ENCODE peak calls at places on chromosomes 3 and 15, in nine cellular contexts. E, S, K, R, F, U, J, T and H are unnamed samples. For H3K4me1 and H3K9me3, the result is how much of the 10 kb centered on the place peaks cover.

GRCh38 chr3:128878556-128879124 is 780 bp upstream of the ACAD9 start:
- DNase-seq in J (peak), R (peak), E (peak), S (peak), K (peak), U (peak), F (peak), T (no peak), H (no peak)

GRCh38 chr3:193016437-193016887 is 98.8 kb upstream of the MB21D2 start:
- DNase-seq in F (no peak), T (peak), S (peak), J (no peak), K (no peak), E (peak), R (no peak), U (no peak), H (no peak)

GRCh38 chr15:42707873-42708544 is 28.9 kb downstream of the CDAN1 start:
- DNase-seq in R (no peak), J (peak), E (no peak), T (no peak), K (peak), F (no peak), U (no peak), S (no peak), H (no peak)

GRCh38 chr3:95453242-95453641 is 1361.2 kb upstream of the EPHA6 start:
- DNase-seq in T (no peak), S (no peak), U (no peak), J (no peak), K (no peak), E (no peak), F (no peak), R (no peak), H (no peak)

GRCh38 chr3:14374444-14374883 is 27.9 kb upstream of the SLC6A6 start:
- DNase-seq in R (no peak), K (no peak), U (no peak), F (no peak), S (no peak), T (peak), J (no peak), E (peak), H (no peak)

GRCh38 chr3:65785065-65785645 is 253.6 kb downstream of the MAGI1 start:
- DNase-seq in U (no peak), E (peak), J (peak), R (no peak), T (no peak), S (no peak), K (peak), F (no peak), H (no peak)

GRCh38 chr15:71411538-71412482 is 296.5 kb downstream of the THSD4 start:
- DNase-seq in T (no peak), S (no peak), K (peak), U (no peak), E (no peak), J (no peak), F (no peak), R (no peak), H (no peak)

GRCh38 chr3:141278196-141279073 is 46.8 kb downstream of the PXYLP1 start:
- DNase-seq in S (no peak), J (no peak), U (peak), R (no peak), F (no peak), T (no peak), K (peak), E (no peak), H (no peak)

GRCh38 chr3:129701161-129701560 is 94.7 kb upstream of the PLXND1 start:
- DNase-seq in J (no peak), R (no peak), S (no peak), K (no peak), U (no peak), E (no peak), T (no peak), F (no peak), H (no peak)

GRCh38 chr3:25300141-25300540 is 127.9 kb upstream of the RARB start:
- DNase-seq in T (no peak), K (no peak), U (no peak), E (no peak), S (no peak), J (no peak), R (no peak), F (no peak), H (no peak)

GRCh38 chr15:57133127-57133968 is 214.9 kb downstream of the TCF12 start:
- DNase-seq in U (no peak), F (no peak), S (no peak), K (peak), E (no peak), J (no peak), R (no peak), T (no peak), H (no peak)

GRCh38 chr3:38031022-38031994 is 1.9 kb upstream of the PLCD1 start:
- DNase-seq in U (peak), K (no peak), J (no peak), F (peak), R (no peak), T (peak), E (peak), S (peak), H (peak)

GRCh38 chr15:70703483-70703882 is 59.9 kb downstream of the UACA start:
- DNase-seq in F (no peak), U (no peak), R (no peak), J (no peak), S (no peak), T (peak), K (no peak), E (no peak), H (no peak)

GRCh38 chr15:78925076-78925624 is 19.7 kb downstream of the CTSH start:
- DNase-seq in U (no peak), T (peak), J (no peak), K (no peak), F (no peak), S (no peak), E (no peak), R (peak), H (no peak)

GRCh38 chr3:182139627-182140357 is 428.1 kb downstream of the SOX2 start:
- DNase-seq in J (no peak), E (no peak), T (peak), R (no peak), F (no peak), U (no peak), K (no peak), S (no peak), H (no peak)

GRCh38 chr3:190321789-190322603 is at the start of gene CLDN1:
- DNase-seq in R (peak), F (peak), U (peak), S (peak), E (peak), K (peak), T (peak), J (peak), H (peak)

GRCh38 chr3:151905647-151906046 is 32.2 kb downstream of the SUCNR1 start:
- DNase-seq in U (no peak), T (no peak), S (no peak), K (no peak), R (no peak), J (no peak), F (no peak), E (no peak), H (no peak)

GRCh38 chr3:48215876-48216275 is 7.4 kb upstream of the CAMP start:
- DNase-seq in F (no peak), R (no peak), E (no peak), J (no peak), S (no peak), T (no peak), U (peak), K (no peak), H (no peak)

GRCh38 chr3:188627652-188628051 is 473.7 kb downstream of the LPP start:
- DNase-seq in F (no peak), E (peak), T (no peak), R (no peak), S (no peak), K (peak), U (no peak), J (no peak), H (no peak)

GRCh38 chr3:57826952-57827723 is 71.0 kb downstream of the SLMAP start:
- DNase-seq in T (no peak), J (peak), K (no peak), S (no peak), F (no peak), E (no peak), R (no peak), U (no peak), H (no peak)

GRCh38 chr3:57822686-57823085 is 66.6 kb downstream of the SLMAP start:
- DNase-seq in J (no peak), K (no peak), E (no peak), S (no peak), T (no peak), F (no peak), R (no peak), U (no peak), H (no peak)

GRCh38 chr3:57826286-57826951 is 70.3 kb downstream of the SLMAP start:
- DNase-seq in E (no peak), S (no peak), J (no peak), F (no peak), R (no peak), K (peak), T (no peak), U (no peak), H (no peak)

GRCh38 chr3:57827757-57828156 is 71.6 kb downstream of the SLMAP start:
- DNase-seq in K (no peak), J (no peak), U (no peak), R (no peak), E (no peak), F (no peak), T (no peak), S (no peak), H (no peak)

GRCh38 chr3:57825116-57825515 is 69.0 kb downstream of the SLMAP start:
- DNase-seq in U (no peak), R (no peak), S (no peak), T (no peak), K (no peak), J (no peak), E (no peak), F (no peak), H (no peak)
- H3K4me1 ChIP-seq in U (under half), R (under half), S (under half), T (under half), K (under half), J (half or more), E (under half), F (under half), H (under half)

GRCh38 chr3:122665226-122665786 is 15.3 kb upstream of the PARP14 start:
- DNase-seq in F (no peak), R (no peak), S (no peak), E (no peak), K (no peak), U (no peak), T (no peak), J (no peak), H (no peak)

GRCh38 chr3:122661633-122662032 is 19.0 kb upstream of the PARP14 start:
- DNase-seq in S (no peak), F (no peak), R (no peak), K (no peak), T (no peak), U (no peak), E (no peak), J (no peak), H (no peak)

DNA sequence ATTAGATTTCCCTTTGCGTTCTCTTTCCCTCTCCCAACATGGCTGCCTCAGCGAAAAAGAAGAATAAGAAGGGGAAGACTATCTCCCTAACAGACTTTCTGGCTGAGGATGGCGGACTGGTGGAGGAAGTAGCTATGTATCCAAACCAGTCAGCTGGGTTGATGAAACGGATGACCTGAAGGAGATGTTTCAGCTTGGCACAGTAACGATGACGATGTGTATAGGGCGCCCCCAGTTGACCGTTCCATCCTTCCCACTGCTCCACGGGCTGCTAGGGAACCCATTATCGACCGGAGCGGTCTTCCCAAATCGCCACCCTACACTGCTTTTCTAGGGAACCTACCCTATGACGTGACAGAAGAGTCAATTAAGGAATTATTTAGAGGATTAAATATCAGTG is 20.1 kb upstream of the PARP14 start:
- DNase-seq in J (peak), F (no peak), T (peak), R (no peak), K (no peak), U (no peak), E (no peak), S (no peak), H (no peak)
- TF ChIP-seq CTCF in J (peak), F (no peak), T (peak), R (no peak), K (no peak), U (no peak), E (peak), S (no peak), H (no peak)

GRCh38 chr15:34933432-34933975 is 36.0 kb downstream of the AQR start:
- DNase-seq in U (no peak), E (no peak), J (no peak), S (no peak), F (no peak), K (no peak), T (no peak), R (no peak), H (no peak)
- H3K9me3 ChIP-seq in U (under half), E (under half), J (under half), S (under half), F (under half), K (under half), T (under half), R (under half), H (under half)

GRCh38 chr3:127707777-127708438 is 35.2 kb downstream of the ABTB1 start:
- DNase-seq in T (peak), J (no peak), R (peak), S (no peak), E (no peak), K (no peak), U (peak), F (peak), H (no peak)

GRCh38 chr3:127709320-127710060 is 36.7 kb downstream of the ABTB1 start:
- DNase-seq in U (peak), J (no peak), K (no peak), F (peak), S (no peak), E (no peak), T (peak), R (no peak), H (no peak)

GRCh38 chr3:127706312-127706711 is 33.6 kb downstream of the ABTB1 start:
- DNase-seq in J (no peak), R (peak), U (peak), S (no peak), E (no peak), T (peak), F (peak), K (no peak), H (no peak)

GRCh38 chr3:127708837-127709236 is 36.1 kb downstream of the ABTB1 start:
- DNase-seq in J (no peak), R (no peak), T (no peak), E (no peak), U (no peak), K (no peak), F (no peak), S (no peak), H (no peak)

DNA sequence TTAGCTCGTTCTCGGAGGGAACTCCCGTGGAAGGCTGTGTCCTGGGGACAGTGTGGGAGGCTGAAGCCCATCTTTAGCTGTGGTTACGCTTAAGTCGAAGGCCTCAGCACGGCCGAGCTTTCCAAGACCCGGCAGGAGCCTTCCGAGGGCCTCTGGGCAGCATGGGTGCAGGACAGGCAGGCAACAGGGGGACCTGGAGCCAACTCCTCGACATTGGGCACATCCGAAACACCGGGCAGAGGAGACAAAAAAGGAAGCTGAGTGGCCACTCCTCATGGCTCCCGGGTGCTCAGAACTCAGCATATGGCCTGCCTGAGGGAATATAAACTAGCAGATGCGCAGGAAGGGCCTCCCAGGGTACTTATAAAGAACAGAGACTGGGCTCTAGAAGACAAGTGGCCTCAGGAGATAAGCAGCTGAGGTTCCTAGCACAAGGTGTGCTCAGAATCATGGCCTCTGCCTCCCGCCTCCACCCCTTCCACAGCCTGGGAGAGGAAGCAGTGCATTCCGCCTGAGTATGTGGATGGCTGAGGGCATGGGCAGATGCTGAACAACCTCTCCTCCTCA is 34.1 kb downstream of the ABTB1 start:
- DNase-seq in J (no peak), E (no peak), K (no peak), U (peak), T (peak), R (peak), S (no peak), F (peak), H (no peak)
- H3K4me1 ChIP-seq in J (under half), E (under half), K (under half), U (under half), T (under half), R (half or more), S (under half), F (under half), H (under half)